ENCODE peak calls at places on chromosomes 5 and 9, in seven cellular contexts. L is B cell, E is lower leg skin, O is GM12865, I is psoas muscle, Y is heart right ventricle, G is glutamatergic neuron. F is an unnamed sample.

GRCh38 chr5:177491429-177491945 is 5.9 kb downstream of the PDLIM7 start:
- DNase-seq in I (peak; percentile 77), O (peak; percentile 76), L (no peak), Y (no peak), E (no peak), G (peak; percentile 98), F (no peak)

GRCh38 chr5:144429405-144429804 is 258.7 kb downstream of the KCTD16 start:
- DNase-seq in E (no peak), L (no peak), G (no peak), I (no peak), Y (no peak), O (no peak), F (no peak)

GRCh38 chr9:109036744-109037680 is 23.7 kb upstream of the CTNNAL1 start:
- DNase-seq in O (no peak), G (no peak), Y (no peak), L (no peak), I (no peak), E (no peak), F (no peak)

GRCh38 chr5:24538345-24538744 is 106.4 kb downstream of the CDH10 start:
- DNase-seq in E (no peak), L (no peak), G (no peak), O (no peak), Y (no peak), I (no peak), F (no peak)

GRCh38 chr9:6938447-6938846 is 180.7 kb downstream of the KDM4C start:
- DNase-seq in E (no peak), I (no peak), L (no peak), O (no peak), G (no peak), Y (peak; percentile 21), F (peak; percentile 60)

GRCh38 chr5:80128129-80128528 is 93.0 kb downstream of the THBS4 start:
- DNase-seq in L (no peak), E (no peak), Y (no peak), O (no peak), G (peak; percentile 60), I (no peak), F (no peak)

GRCh38 chr5:141343242-141343952 is at the start of gene PCDHGA3:
- DNase-seq in E (no peak), G (no peak), L (no peak), O (peak; percentile 21), I (no peak), Y (peak; percentile 41), F (no peak)

GRCh38 chr5:172496671-172497371 is 42.5 kb upstream of the SH3PXD2B start:
- DNase-seq in G (no peak), Y (peak; percentile 73), I (no peak), L (no peak), O (no peak), E (peak; percentile 84), F (no peak)

GRCh38 chr9:36398745-36399144 is 1.3 kb downstream of the RNF38 start:
- DNase-seq in E (no peak), G (no peak), Y (no peak), L (no peak), O (no peak), I (no peak), F (no peak)

GRCh38 chr5:133995341-133995740 is 9.4 kb downstream of the VDAC1 start:
- DNase-seq in G (no peak), O (no peak), Y (no peak), I (no peak), L (no peak), E (peak; percentile 77), F (no peak)

GRCh38 chr5:133994990-133995333 is 9.8 kb downstream of the VDAC1 start:
- DNase-seq in G (no peak), Y (no peak), E (no peak), O (no peak), I (no peak), L (no peak), F (no peak)

GRCh38 chr5:133995903-133996563 is 8.7 kb downstream of the VDAC1 start:
- DNase-seq in Y (no peak), I (peak; percentile 55), G (peak; percentile 68), L (no peak), E (peak; percentile 79), O (no peak), F (no peak)

GRCh38 chr5:133998807-133999206 is 6.0 kb downstream of the VDAC1 start:
- DNase-seq in O (no peak), G (no peak), I (no peak), E (no peak), L (no peak), Y (no peak), F (no peak)

GRCh38 chr5:133996683-133997252 is 8.0 kb downstream of the VDAC1 start:
- DNase-seq in I (no peak), G (peak; percentile 46), O (no peak), Y (no peak), E (peak; percentile 37), L (no peak), F (no peak)
- TF ChIP-seq CTCF in I (no peak), G (peak; percentile 43), O (peak; percentile 65), Y (peak; percentile 37), E (no peak), L (peak; percentile 72), F (peak; percentile 81)

DNA sequence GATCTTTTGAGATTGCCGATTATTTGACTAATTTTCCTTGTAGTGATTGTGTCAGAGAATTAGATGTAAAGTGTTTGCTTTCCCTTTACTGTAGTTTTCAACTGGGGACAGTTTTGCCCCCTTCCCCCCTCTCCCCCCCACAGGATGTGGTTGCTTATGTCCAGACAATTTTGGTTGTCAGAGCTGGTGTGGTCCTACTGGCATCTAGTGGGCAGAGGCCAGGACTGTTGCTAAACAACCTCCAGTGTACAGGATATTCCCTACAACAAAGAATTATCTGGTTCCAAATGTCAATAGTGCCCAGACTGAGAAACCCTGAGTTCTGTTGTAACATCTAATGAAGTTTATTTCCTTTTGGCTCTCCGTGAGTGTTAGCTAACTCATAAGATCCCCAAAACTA is 20.0 kb downstream of the TMEFF1 start:
- DNase-seq in I (peak; percentile 44), G (no peak), L (no peak), E (no peak), Y (no peak), O (peak; percentile 8), F (no peak)
- TF ChIP-seq CTCF in I (peak; percentile 31), G (no peak), L (no peak), E (no peak), Y (peak; percentile 38), O (no peak), F (peak; percentile 20)

GRCh38 chr5:98753507-98753906 is 20.0 kb upstream of the RGMB start:
- DNase-seq in E (no peak), L (no peak), G (no peak), Y (no peak), I (no peak), O (no peak), F (no peak)

GRCh38 chr5:98749046-98749445 is 24.4 kb upstream of the RGMB start:
- DNase-seq in L (no peak), I (no peak), G (no peak), E (no peak), Y (no peak), O (no peak), F (no peak)

GRCh38 chr5:98755406-98755805 is 18.1 kb upstream of the RGMB start:
- DNase-seq in E (no peak), Y (no peak), L (no peak), O (no peak), I (no peak), G (no peak), F (no peak)

DNA sequence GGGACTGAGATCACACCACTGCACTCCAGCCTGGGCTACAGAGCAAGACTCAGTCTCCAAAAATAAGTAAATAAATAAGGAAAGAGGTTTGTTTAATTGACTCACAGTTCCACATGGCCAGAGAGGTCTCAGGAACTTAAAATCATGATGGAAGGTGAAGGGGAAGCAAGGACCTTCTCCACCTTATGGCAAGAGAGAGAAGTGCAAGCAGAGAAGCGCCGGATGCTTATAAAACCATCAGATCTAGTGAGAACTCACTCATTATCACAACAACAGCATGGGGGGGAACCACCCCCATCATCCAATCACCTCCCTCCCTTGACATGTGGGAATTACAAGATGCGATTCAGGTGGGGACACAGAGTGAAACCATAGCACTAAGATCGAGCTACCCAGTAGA is 22.8 kb upstream of the RGMB start:
- DNase-seq in G (no peak), O (peak; percentile 49), I (no peak), Y (no peak), E (no peak), L (no peak), F (no peak)
- TF ChIP-seq CTCF in G (peak; percentile 55), O (peak; percentile 58), I (no peak), Y (no peak), E (no peak), L (peak; percentile 47), F (peak; percentile 47)

GRCh38 chr5:10030219-10030831 is 219.4 kb downstream of the ATPSCKMT start:
- DNase-seq in G (no peak), Y (no peak), L (no peak), I (no peak), E (no peak), O (peak; percentile 50), F (no peak)
- TF ChIP-seq CTCF in G (peak; percentile 20), Y (no peak), L (no peak), I (no peak), E (no peak), O (peak; percentile 40), F (peak; percentile 57)

GRCh38 chr5:175564716-175565115 is 86.4 kb downstream of the SFXN1 start:
- DNase-seq in E (no peak), I (no peak), O (no peak), Y (no peak), G (no peak), L (no peak), F (no peak)
- TF ChIP-seq CTCF in E (no peak), I (no peak), O (no peak), Y (no peak), G (no peak), L (no peak), F (no peak)

GRCh38 chr9:25003686-25004085 is 458.0 kb upstream of the IZUMO3 start:
- DNase-seq in I (no peak), E (no peak), O (no peak), Y (no peak), L (no peak), G (peak; percentile 25), F (no peak)
- TF ChIP-seq CTCF in I (no peak), E (no peak), O (no peak), Y (no peak), L (no peak), G (peak; percentile 51), F (no peak)

DNA sequence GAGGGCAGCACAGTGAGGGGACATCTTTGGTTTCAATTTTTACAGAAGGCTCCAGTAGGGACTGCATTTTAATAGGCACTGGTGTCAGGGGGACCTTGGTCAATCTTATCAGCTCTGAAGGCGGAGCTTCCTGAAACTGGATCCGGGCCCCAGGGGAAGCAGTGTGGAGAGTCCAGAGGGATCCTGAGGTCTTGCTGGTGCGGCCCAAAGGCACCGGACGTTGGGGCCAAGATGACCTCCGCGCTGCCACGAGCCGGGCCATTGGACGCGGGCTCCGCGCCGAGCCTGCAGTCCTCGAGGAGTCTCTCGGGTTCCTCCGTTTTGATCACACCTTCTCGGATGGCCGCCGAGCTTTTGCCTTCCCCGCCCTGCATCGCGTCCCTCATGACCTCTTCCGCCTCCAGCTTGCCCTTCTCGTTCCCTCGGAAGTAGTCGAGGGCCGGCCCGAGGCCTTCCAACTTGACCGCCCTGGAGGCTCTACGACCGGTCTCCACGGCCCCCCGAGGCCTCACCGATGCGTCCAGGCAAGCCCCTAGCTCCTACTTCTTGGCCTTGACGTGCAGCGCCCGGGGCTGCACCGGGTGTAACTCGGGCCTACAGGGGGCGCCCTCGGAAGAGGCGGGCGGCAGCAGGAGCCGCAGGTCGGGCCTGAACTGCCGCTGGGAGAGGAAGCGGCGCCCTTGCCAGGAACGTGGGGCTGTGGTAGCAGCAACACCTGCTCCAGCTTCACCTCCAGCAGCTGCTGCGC is 18.8 kb downstream of the C5orf52 start:
- DNase-seq in E (peak; percentile 69), I (no peak), L (peak; percentile 45), Y (no peak), G (no peak), O (peak; percentile 19), F (no peak)
- TF ChIP-seq CTCF in E (no peak), I (no peak), L (peak; percentile 42), Y (no peak), G (no peak), O (no peak), F (peak; percentile 30)

GRCh38 chr9:83906144-83906543 is 15.1 kb downstream of the KIF27 start:
- DNase-seq in L (no peak), Y (no peak), G (no peak), E (no peak), I (no peak), O (no peak), F (no peak)
- TF ChIP-seq CTCF in L (no peak), Y (no peak), G (no peak), E (no peak), I (no peak), O (no peak), F (no peak)